ENCODE peak calls at places on chromosomes 2 and 18, in six cellular contexts. K is K562, G is GM12892, L is GM12878, S is H1, C is HepG2. R is an unnamed sample.

GRCh38 chr2:38263293-38263692 is 113.8 kb downstream of the ATL2 start:
- DNase-seq in K (no peak), G (no peak), L (no peak), S (no peak), C (no peak), R (no peak)

GRCh38 chr2:105777506-105778343 is 33.0 kb downstream of the NCK2 start:
- DNase-seq in K (no peak), G (no peak), L (no peak), S (no peak), C (no peak), R (no peak)

GRCh38 chr18:8783994-8784530 is 78.7 kb downstream of the MTCL1 start:
- DNase-seq in K (no peak), G (no peak), L (no peak), S (no peak), C (no peak), R (no peak)

GRCh38 chr2:221549143-221549542 is 23.0 kb downstream of the EPHA4 start:
- DNase-seq in K (no peak), G (no peak), L (no peak), S (no peak), C (no peak), R (no peak)

GRCh38 chr2:98459776-98460175 is 15.1 kb downstream of the INPP4A start:
- DNase-seq in K (no peak), G (no peak), L (no peak), S (no peak), C (no peak), R (no peak)

GRCh38 chr18:79339094-79339908 is 56.4 kb upstream of the NFATC1 start:
- DNase-seq in K (no peak), G (no peak), L (no peak), S (no peak), C (no peak), R (no peak)

GRCh38 chr2:677056-677949 is at the start of gene TMEM18:
- DNase-seq in K (peak), G (peak), L (peak), S (peak), C (peak), R (peak)

GRCh38 chr2:71388214-71388613 is 56.6 kb downstream of the ZNF638 start:
- DNase-seq in K (no peak), G (no peak), L (no peak), S (no peak), C (no peak), R (no peak)

GRCh38 chr2:170928036-170928823 is 823 bp upstream of the GORASP2 start:
- DNase-seq in K (no peak), G (no peak), L (no peak), S (no peak), C (peak), R (no peak)

GRCh38 chr2:45771251-45771650 is 119.8 kb downstream of the PRKCE start:
- DNase-seq in K (no peak), G (no peak), L (no peak), S (no peak), C (no peak), R (no peak)

GRCh38 chr2:212528106-212528856 is 10.3 kb downstream of the ERBB4 start:
- DNase-seq in K (no peak), G (no peak), L (no peak), S (no peak), C (no peak), R (no peak)

GRCh38 chr18:75473316-75473715 is 45.8 kb upstream of the SMIM21 start:
- DNase-seq in K (no peak), G (no peak), L (no peak), S (no peak), C (no peak), R (no peak)
- TF ChIP-seq TAF1 in K (no peak), G (no peak), L (no peak), S (no peak), C (no peak), R (no peak)

GRCh38 chr2:217899231-217900009 is 103.4 kb downstream of the TNS1 start:
- DNase-seq in K (peak), G (peak), L (no peak), S (peak), C (peak), R (peak)
- TF ChIP-seq POLR2A in K (no peak), G (no peak), L (no peak), S (no peak), C (no peak), R (no peak)

GRCh38 chr18:48629730-48630324 is 91.0 kb downstream of the CTIF start:
- DNase-seq in K (no peak), G (no peak), L (no peak), S (no peak), C (peak), R (no peak)
- TF ChIP-seq TAF1 in K (no peak), G (no peak), L (no peak), S (no peak), C (no peak), R (no peak)

GRCh38 chr2:8172661-8173060 is 509.2 kb upstream of the ID2 start:
- DNase-seq in K (no peak), G (no peak), L (no peak), S (no peak), C (no peak), R (no peak)

GRCh38 chr2:8177550-8177949 is 504.3 kb upstream of the ID2 start:
- DNase-seq in K (no peak), G (no peak), L (no peak), S (no peak), C (no peak), R (no peak)

GRCh38 chr2:8171608-8172007 is 510.2 kb upstream of the ID2 start:
- DNase-seq in K (no peak), G (no peak), L (no peak), S (no peak), C (no peak), R (no peak)

GRCh38 chr2:8176837-8177236 is 505.0 kb upstream of the ID2 start:
- DNase-seq in K (no peak), G (no peak), L (no peak), S (no peak), C (no peak), R (no peak)

DNA sequence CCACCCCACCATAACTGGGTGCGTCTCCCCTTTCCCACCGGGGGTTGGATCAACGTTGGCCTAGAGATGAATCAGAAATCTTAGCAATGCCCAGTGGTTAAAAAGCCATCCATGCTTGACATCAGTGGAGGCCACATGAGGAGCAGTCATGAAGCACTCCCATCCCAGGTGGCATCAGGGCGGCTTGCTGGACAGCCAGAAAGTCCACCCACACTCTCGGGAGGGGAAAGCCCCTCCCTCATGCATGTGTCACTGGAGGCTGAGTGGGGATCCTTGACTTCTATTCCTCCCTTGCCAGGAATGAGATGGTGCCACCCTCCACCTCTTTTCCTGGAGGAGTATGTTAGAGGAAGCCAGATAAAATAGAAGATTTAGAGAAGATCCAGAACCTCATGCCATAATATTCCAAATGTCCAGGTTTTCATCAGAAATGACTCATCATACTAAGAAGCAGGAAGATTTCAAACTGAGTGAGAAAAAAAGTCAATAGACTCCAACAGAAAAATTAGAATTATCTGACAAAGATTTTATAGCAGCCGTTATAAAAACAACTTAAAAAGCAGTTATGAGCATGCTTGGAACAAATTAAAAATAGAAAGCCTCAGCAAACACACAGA is 507.1 kb upstream of the ID2 start:
- DNase-seq in K (no peak), G (no peak), L (no peak), S (no peak), C (no peak), R (no peak)
- TF ChIP-seq POLR2A in K (no peak), G (no peak), L (no peak), S (no peak), C (no peak), R (no peak)

GRCh38 chr2:146666336-146666735 is 1178.5 kb upstream of the ACVR2A start:
- DNase-seq in K (no peak), G (no peak), L (no peak), S (no peak), C (no peak), R (no peak)
- TF ChIP-seq TAF1 in K (no peak), G (no peak), L (no peak), S (no peak), C (no peak), R (no peak)

GRCh38 chr2:190409616-190410015 is 1.5 kb downstream of the MFSD6 start:
- DNase-seq in K (no peak), G (no peak), L (no peak), S (no peak), C (no peak), R (no peak)

GRCh38 chr2:190407246-190407661 is 901 bp upstream of the MFSD6 start:
- DNase-seq in K (no peak), G (no peak), L (no peak), S (no peak), C (no peak), R (no peak)

GRCh38 chr2:190407662-190408537 is at the start of gene MFSD6:
- DNase-seq in K (peak), G (peak), L (no peak), S (no peak), C (no peak), R (peak)

GRCh38 chr2:190410171-190410570 is 2.0 kb downstream of the MFSD6 start:
- DNase-seq in K (no peak), G (no peak), L (no peak), S (no peak), C (no peak), R (no peak)

DNA sequence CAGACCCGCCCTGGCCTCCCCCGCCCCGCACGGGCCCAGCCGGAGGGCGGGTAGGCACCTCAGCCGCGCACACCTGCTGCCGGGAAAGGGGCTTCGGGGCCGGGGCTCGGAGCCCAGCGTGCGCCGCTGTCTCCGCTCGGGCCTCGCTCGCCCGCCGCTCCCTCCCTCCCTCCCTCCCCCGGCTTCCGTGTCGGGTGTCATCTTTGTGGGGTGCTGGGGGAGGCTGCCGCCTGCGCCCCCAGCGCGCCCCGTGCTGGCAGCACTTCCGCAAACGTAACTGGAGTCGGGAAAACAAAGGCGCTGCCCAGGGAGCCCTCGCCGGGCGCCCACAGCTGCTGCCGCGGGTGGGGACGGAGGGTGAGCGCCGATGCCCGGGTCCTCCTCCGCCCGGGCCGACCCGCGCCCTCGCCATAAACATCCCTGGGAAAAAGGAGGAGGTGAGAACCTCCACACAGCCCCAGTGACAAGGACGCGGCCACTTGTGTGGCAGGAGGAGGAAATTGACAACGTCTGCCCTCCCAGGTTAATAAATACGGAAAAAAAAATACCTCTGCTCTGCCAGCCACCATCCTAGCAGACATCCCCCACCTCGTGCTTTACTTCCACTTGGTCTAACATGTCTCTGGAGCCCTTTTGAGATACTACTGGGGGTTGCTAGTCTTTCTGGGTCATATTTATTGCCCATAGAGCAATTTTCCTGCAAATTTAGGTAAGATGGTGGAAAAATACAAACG is 550 bp downstream of the MFSD6 start:
- DNase-seq in K (peak), G (peak), L (no peak), S (no peak), C (no peak), R (peak)
- TF ChIP-seq POLR2A in K (no peak), G (peak), L (peak), S (no peak), C (no peak), R (no peak)